ENCODE peak calls at places on chromosome 18, in seven cellular contexts. R, Y, Z, U, N, X and E are unnamed samples.

GRCh38 chr18:79507076-79507545 is 111.4 kb downstream of the NFATC1 start:
- DNase-seq in U (peak; percentile 20), Z (peak; percentile 75), N (peak; percentile 23), Y (peak; percentile 72), R (peak; percentile 83), X (peak; percentile 71), E (no peak)

GRCh38 chr18:38619129-38619528 is 1053.5 kb upstream of the CELF4 start:
- DNase-seq in R (no peak), Z (no peak), Y (no peak), N (no peak), X (no peak), U (no peak), E (no peak)

GRCh38 chr18:35042389-35043066 is 1.3 kb downstream of the MAPRE2 start:
- DNase-seq in X (no peak), Y (no peak), R (no peak), U (no peak), Z (peak; percentile 26), N (no peak), E (no peak)

GRCh38 chr18:13566941-13567762 is 159.2 kb downstream of the FAM210A start:
- DNase-seq in R (peak; percentile 27), N (peak; percentile 49), Z (no peak), U (peak; percentile 67), X (no peak), Y (no peak), E (no peak)

GRCh38 chr18:35076556-35076955 is 35.3 kb downstream of the MAPRE2 start:
- DNase-seq in X (no peak), U (no peak), N (no peak), Z (peak; percentile 93), Y (no peak), R (no peak), E (peak; percentile 33)

GRCh38 chr18:41829648-41830516 is 125.2 kb upstream of the PIK3C3 start:
- DNase-seq in U (no peak), Z (no peak), R (no peak), Y (no peak), N (no peak), X (no peak), E (no peak)

GRCh38 chr18:657311-657997 is at the start of gene TYMS:
- DNase-seq in Z (peak; percentile 60), X (peak; percentile 24), U (peak; percentile 79), R (peak; percentile 18), Y (peak; percentile 35), N (peak; percentile 38), E (no peak)

GRCh38 chr18:8389391-8390340 is 219.6 kb upstream of the RAB12 start:
- DNase-seq in Y (peak; percentile 77), N (peak; percentile 45), X (peak; percentile 82), Z (peak; percentile 65), R (peak; percentile 59), U (peak; percentile 87), E (peak; percentile 38)

GRCh38 chr18:13260114-13260926 is 41.8 kb downstream of the LDLRAD4 start:
- DNase-seq in U (no peak), Y (no peak), Z (no peak), X (no peak), R (no peak), N (no peak), E (no peak)

GRCh38 chr18:14943486-14943885 is 195.5 kb downstream of the ANKRD30B start:
- DNase-seq in U (no peak), Z (no peak), Y (no peak), N (no peak), R (no peak), X (no peak), E (no peak)

GRCh38 chr18:75154997-75155396 is 53.9 kb downstream of the PTGR3 start:
- DNase-seq in R (no peak), N (no peak), Z (no peak), X (no peak), Y (no peak), U (no peak), E (no peak)

GRCh38 chr18:7512326-7512725 is 54.8 kb upstream of the PTPRM start:
- DNase-seq in N (peak; percentile 16), Z (peak; percentile 6), U (no peak), R (no peak), X (no peak), Y (no peak), E (peak; percentile 2)

GRCh38 chr18:52326001-52326400 is 14.0 kb upstream of the DCC start:
- DNase-seq in Y (no peak), Z (peak; percentile 69), X (no peak), N (no peak), U (peak; percentile 24), R (no peak), E (no peak)

GRCh38 chr18:69882965-69883668 is 64.6 kb downstream of the CD226 start:
- DNase-seq in Y (no peak), N (no peak), X (no peak), U (no peak), Z (no peak), R (no peak), E (no peak)

GRCh38 chr18:25594351-25594750 is 242.4 kb upstream of the ZNF521 start:
- DNase-seq in N (no peak), U (no peak), Z (peak; percentile 75), Y (no peak), R (no peak), X (no peak), E (no peak)

GRCh38 chr18:48987821-48988220 is 37.1 kb upstream of the SMAD7 start:
- DNase-seq in Y (no peak), Z (no peak), X (no peak), U (no peak), N (no peak), R (no peak), E (no peak)

GRCh38 chr18:6543330-6543908 is 128.7 kb upstream of the L3MBTL4 start:
- DNase-seq in N (no peak), X (no peak), R (no peak), U (peak; percentile 57), Y (no peak), Z (peak; percentile 31), E (no peak)

DNA sequence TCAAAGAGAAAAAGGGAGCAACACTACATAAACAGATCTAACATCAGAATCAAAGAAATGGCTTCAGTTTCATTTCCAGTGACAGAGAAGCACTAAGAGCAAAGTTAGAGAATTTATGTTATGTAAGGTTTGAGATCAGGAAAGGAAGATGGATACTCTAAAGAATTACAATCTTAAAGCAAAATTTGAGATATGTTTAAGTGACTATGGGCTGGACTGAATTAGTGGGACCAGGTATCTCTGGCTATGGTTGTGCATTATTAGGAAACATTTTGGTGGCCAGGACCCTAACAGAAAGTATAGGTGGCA is 208.2 kb downstream of the CCDC178 start:
- DNase-seq in Y (no peak), Z (no peak), X (no peak), U (no peak), R (no peak), N (no peak), E (no peak)
- TF ChIP-seq CTCF in Y (no peak), Z (no peak), X (no peak), U (no peak), R (no peak), N (no peak), E (no peak)

DNA sequence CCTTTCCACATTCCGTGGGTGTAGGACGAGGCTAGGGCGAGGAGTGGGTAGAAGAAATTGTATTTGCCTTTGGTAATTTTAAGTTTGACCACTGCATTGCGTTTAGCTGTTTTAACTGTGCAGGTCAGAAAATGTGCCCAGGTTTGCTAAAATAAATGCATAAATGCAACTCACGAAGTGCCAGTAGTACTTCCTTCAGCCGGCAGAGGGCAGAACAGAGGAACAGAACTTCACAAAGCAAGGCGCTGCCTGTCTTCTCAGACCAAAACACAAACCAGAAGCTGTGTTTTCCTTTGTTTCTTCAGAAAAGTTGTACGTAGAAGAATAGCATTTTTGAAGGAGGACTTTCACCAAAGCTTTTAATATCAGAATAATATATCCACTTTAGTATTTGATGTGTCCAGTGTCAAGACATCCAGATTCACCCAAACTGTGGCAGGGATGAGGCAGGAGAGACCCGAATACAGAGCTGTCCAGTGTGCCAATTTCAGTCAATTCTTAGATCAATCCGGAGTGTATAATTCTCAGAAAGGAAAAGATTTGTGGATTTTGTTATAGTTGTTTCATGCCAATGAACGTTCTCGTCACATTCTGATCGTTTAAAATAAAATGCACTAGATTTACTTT is 348.6 kb downstream of the DLGAP1 start:
- DNase-seq in R (peak; percentile 47), X (peak; percentile 63), U (peak; percentile 70), N (no peak), Z (peak; percentile 57), Y (peak; percentile 39), E (peak; percentile 18)
- TF ChIP-seq CTCF in R (peak; percentile 77), X (peak; percentile 46), U (peak; percentile 81), N (peak; percentile 75), Z (peak; percentile 47), Y (peak; percentile 23), E (peak; percentile 77)

GRCh38 chr18:76565238-76566173 is 70.5 kb upstream of the ZNF516 start:
- DNase-seq in X (peak; percentile 81), Y (peak; percentile 75), U (peak; percentile 83), N (peak; percentile 69), R (peak; percentile 63), Z (peak; percentile 95), E (peak; percentile 91)
- TF ChIP-seq CTCF in X (no peak), Y (no peak), U (no peak), N (no peak), R (no peak), Z (no peak), E (no peak)

GRCh38 chr18:32056613-32057358 is 34.9 kb upstream of the RNF138 start:
- DNase-seq in Y (no peak), Z (no peak), X (no peak), U (no peak), N (no peak), R (no peak), E (no peak)

GRCh38 chr18:32057624-32058165 is 34.0 kb upstream of the RNF138 start:
- DNase-seq in R (no peak), Y (no peak), X (no peak), N (no peak), Z (no peak), U (no peak), E (no peak)

GRCh38 chr18:32060026-32060425 is 31.6 kb upstream of the RNF138 start:
- DNase-seq in Z (no peak), U (no peak), X (no peak), R (no peak), N (no peak), Y (no peak), E (no peak)
- TF ChIP-seq CTCF in Z (no peak), U (no peak), X (no peak), R (no peak), N (no peak), Y (no peak), E (no peak)

GRCh38 chr18:9831723-9832199 is 54.0 kb upstream of the TXNDC2 start:
- DNase-seq in X (no peak), Z (no peak), U (no peak), R (no peak), N (no peak), Y (no peak), E (no peak)

GRCh38 chr18:9827856-9828793 is 57.6 kb upstream of the TXNDC2 start:
- DNase-seq in X (no peak), N (peak; percentile 49), R (no peak), Z (peak; percentile 99), Y (no peak), U (no peak), E (peak; percentile 97)

GRCh38 chr18:9828794-9829712 is 56.7 kb upstream of the TXNDC2 start:
- DNase-seq in X (no peak), N (no peak), Z (no peak), Y (no peak), R (no peak), U (no peak), E (no peak)

GRCh38 chr18:9832871-9833270 is 52.9 kb upstream of the TXNDC2 start:
- DNase-seq in Y (no peak), N (no peak), Z (no peak), X (no peak), R (no peak), U (no peak), E (no peak)

GRCh38 chr18:9831046-9831722 is 54.6 kb upstream of the TXNDC2 start:
- DNase-seq in R (no peak), X (no peak), U (no peak), N (no peak), Y (no peak), Z (no peak), E (no peak)
- TF ChIP-seq CTCF in R (peak; percentile 7), X (no peak), U (peak; percentile 42), N (no peak), Y (no peak), Z (no peak), E (no peak)